ENCODE peak calls at places on chromosome 15, in seven cellular contexts. E is MCF 10A; U is GM20000; J is stimulated activated CD8-positive, alpha-beta memory T cell treated with anti-CD3 and anti-CD28 coated beads, Interleukin-15, amount 100 ng/mL, for 24 hours; D is T-helper 1 cell; A is lung; I is EH. M is an unnamed sample.

GRCh38 chr15:39494462-39494861 is 86.4 kb upstream of the THBS1 start:
- DNase-seq in E (no peak), U (no peak), J (no peak), D (no peak), A (no peak), I (no peak), M (peak)

GRCh38 chr15:57307527-57308193 is 68.6 kb upstream of the CGNL1 start:
- DNase-seq in E (no peak), U (no peak), J (no peak), D (no peak), A (no peak), I (no peak), M (no peak)

GRCh38 chr15:90266485-90266884 is 1.0 kb downstream of the NGRN start:
- DNase-seq in E (peak), U (no peak), J (no peak), D (no peak), A (no peak), I (peak), M (no peak)

GRCh38 chr15:66879968-66880367 is 177.9 kb downstream of the SMAD6 start:
- DNase-seq in E (no peak), U (no peak), J (no peak), D (no peak), A (peak), I (peak), M (no peak)

GRCh38 chr15:95277266-95277665 is 1045.9 kb downstream of the MCTP2 start:
- DNase-seq in E (no peak), U (no peak), J (no peak), D (no peak), A (no peak), I (peak), M (no peak)

GRCh38 chr15:62907275-62907674 is 135.3 kb upstream of the TPM1 start:
- DNase-seq in E (no peak), U (no peak), J (no peak), D (no peak), A (no peak), I (no peak), M (no peak)

GRCh38 chr15:46855388-46855787 is 861.9 kb upstream of the SEMA6D start:
- DNase-seq in E (no peak), U (no peak), J (no peak), D (no peak), A (no peak), I (no peak), M (no peak)

GRCh38 chr15:65087873-65088642 is 11.5 kb downstream of the KBTBD13 start:
- DNase-seq in E (no peak), U (no peak), J (no peak), D (no peak), A (no peak), I (peak), M (no peak)

GRCh38 chr15:56736308-56736707 is 3.0 kb upstream of the ZNF280D start:
- DNase-seq in E (peak), U (no peak), J (no peak), D (no peak), A (no peak), I (peak), M (no peak)

GRCh38 chr15:66757521-66757920 is 55.5 kb downstream of the SMAD6 start:
- DNase-seq in E (no peak), U (no peak), J (no peak), D (no peak), A (no peak), I (no peak), M (no peak)

GRCh38 chr15:48221885-48222284 is 15.8 kb downstream of the SLC12A1 start:
- DNase-seq in E (no peak), U (no peak), J (no peak), D (no peak), A (no peak), I (peak), M (no peak)

GRCh38 chr15:58758141-58758540 is 8.6 kb upstream of the ADAM10 start:
- DNase-seq in E (no peak), U (peak), J (no peak), D (no peak), A (no peak), I (peak), M (no peak)

M was measured in natural killer cell.